ENCODE peak calls at places on chromosome 17, in eight cellular contexts. U is sigmoid colon, P is fibroblast of lung, H is breast epithelium, R is Peyer's patch, B is spleen, W is colonic mucosa, D is cardiac muscle cell. M is an unnamed sample.

GRCh38 chr17:9086577-9086976 is 65.3 kb downstream of the NTN1 start:
- DNase-seq in U (no peak), P (no peak), H (no peak), R (no peak), B (no peak), W (no peak), D (no peak), M (no peak)

GRCh38 chr17:61494325-61495160 is 42.3 kb downstream of the TBX4 start:
- DNase-seq in U (no peak), P (no peak), H (no peak), R (no peak), B (no peak), W (peak; percentile 40), D (no peak), M (no peak)

GRCh38 chr17:17146791-17147406 is 59.2 kb downstream of the PLD6 start:
- DNase-seq in U (no peak), P (no peak), H (no peak), R (no peak), B (no peak), W (no peak), D (no peak), M (no peak)

GRCh38 chr17:2123467-2124251 is 68.8 kb downstream of the HIC1 start:
- DNase-seq in U (no peak), P (no peak), H (no peak), R (no peak), B (no peak), W (peak; percentile 69), D (peak; percentile 48), M (no peak)

GRCh38 chr17:81550285-81550684 is 1.9 kb downstream of the FAAP100 start:
- DNase-seq in U (no peak), P (no peak), H (no peak), R (no peak), B (peak; percentile 82), W (no peak), D (no peak), M (no peak)

GRCh38 chr17:55811536-55811935 is 60.7 kb downstream of the PCTP start:
- DNase-seq in U (peak; percentile 71), P (no peak), H (no peak), R (no peak), B (no peak), W (no peak), D (no peak), M (no peak)

GRCh38 chr17:32264140-32264799 is 1.4 kb upstream of the RHBDL3 start:
- DNase-seq in U (no peak), P (no peak), H (no peak), R (no peak), B (no peak), W (no peak), D (no peak), M (no peak)

GRCh38 chr17:67386965-67387551 is 10.0 kb downstream of the PITPNC1 start:
- DNase-seq in U (no peak), P (peak; percentile 63), H (no peak), R (peak; percentile 66), B (peak; percentile 82), W (peak; percentile 73), D (peak; percentile 62), M (peak; percentile 80)

GRCh38 chr17:74820037-74820436 is 39.6 kb downstream of the GRIN2C start:
- DNase-seq in U (no peak), P (no peak), H (no peak), R (no peak), B (no peak), W (no peak), D (no peak), M (no peak)

GRCh38 chr17:74825003-74825627 is 34.6 kb downstream of the GRIN2C start:
- DNase-seq in U (no peak), P (no peak), H (no peak), R (no peak), B (no peak), W (no peak), D (no peak), M (no peak)

GRCh38 chr17:74823176-74823495 is 36.5 kb downstream of the GRIN2C start:
- DNase-seq in U (no peak), P (no peak), H (no peak), R (no peak), B (no peak), W (no peak), D (no peak), M (no peak)

GRCh38 chr17:74821655-74822328 is 37.9 kb downstream of the GRIN2C start:
- DNase-seq in U (no peak), P (no peak), H (no peak), R (no peak), B (no peak), W (no peak), D (no peak), M (no peak)

GRCh38 chr17:74822329-74823175 is 37.1 kb downstream of the GRIN2C start:
- DNase-seq in U (no peak), P (no peak), H (no peak), R (no peak), B (no peak), W (no peak), D (no peak), M (no peak)
- H3K4me1 ChIP-seq in U (no peaks in the 10 kb centered on the region), P (no peaks in the 10 kb centered on the region), H (no peaks in the 10 kb centered on the region), R (no peaks in the 10 kb centered on the region), B (peaks cover 5% of the 10 kb centered on the region), W (no peaks in the 10 kb centered on the region), D (peaks cover 24% of the 10 kb centered on the region), M (no peaks in the 10 kb centered on the region)

GRCh38 chr17:10196936-10197335 is 1.5 kb downstream of the GAS7 start:
- DNase-seq in U (no peak), P (no peak), H (no peak), R (no peak), B (no peak), W (no peak), D (no peak), M (no peak)
- H3K4me3 ChIP-seq in U (peak overlapping the region; percentile 78), P (no peak overlapping the region), H (peak overlapping the region; percentile 85), R (peak overlapping the region; percentile 39), B (peak overlapping the region; percentile 78), W (peak overlapping the region; percentile 52), D (no peak overlapping the region), M (peak overlapping the region; percentile 58)

GRCh38 chr17:40063915-40064531 is 1.3 kb downstream of the THRA start:
- DNase-seq in U (no peak), P (no peak), H (no peak), R (peak; percentile 65), B (no peak), W (peak; percentile 62), D (no peak), M (peak; percentile 77)
- TF ChIP-seq CTCF in U (no peak), P (no peak), H (no peak), R (no peak), B (no peak), W (no peak), D (no peak), M (no peak)

DNA sequence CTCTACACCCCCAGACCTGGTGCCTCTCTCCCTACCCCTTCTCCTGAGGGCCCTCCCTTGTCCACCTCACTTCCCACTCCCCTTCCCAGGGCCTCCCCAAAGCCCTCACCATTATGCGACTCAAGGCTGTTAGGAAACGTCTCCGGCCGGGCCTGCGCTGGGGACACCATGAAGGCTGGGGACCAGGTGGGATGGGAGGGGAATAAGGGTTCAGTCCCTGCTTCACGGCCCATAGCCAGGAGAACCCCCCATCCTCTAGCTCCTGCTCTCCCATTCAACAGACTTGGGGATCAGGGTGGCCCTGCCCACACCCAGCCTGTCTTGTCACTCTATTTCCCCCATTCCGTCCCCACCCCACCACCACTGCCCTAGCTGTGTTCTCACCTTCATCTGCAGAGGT is 2.1 kb downstream of the NEURL4 start:
- DNase-seq in U (no peak), P (no peak), H (no peak), R (no peak), B (no peak), W (no peak), D (no peak), M (no peak)
- H3K4me1 ChIP-seq in U (peaks cover 19% of the 10 kb centered on the region), P (no peaks in the 10 kb centered on the region), H (no peaks in the 10 kb centered on the region), R (peaks cover 18% of the 10 kb centered on the region), B (peaks cover 44% of the 10 kb centered on the region), W (peaks cover 10% of the 10 kb centered on the region), D (peaks cover 5% of the 10 kb centered on the region), M (peaks cover 15% of the 10 kb centered on the region)

DNA sequence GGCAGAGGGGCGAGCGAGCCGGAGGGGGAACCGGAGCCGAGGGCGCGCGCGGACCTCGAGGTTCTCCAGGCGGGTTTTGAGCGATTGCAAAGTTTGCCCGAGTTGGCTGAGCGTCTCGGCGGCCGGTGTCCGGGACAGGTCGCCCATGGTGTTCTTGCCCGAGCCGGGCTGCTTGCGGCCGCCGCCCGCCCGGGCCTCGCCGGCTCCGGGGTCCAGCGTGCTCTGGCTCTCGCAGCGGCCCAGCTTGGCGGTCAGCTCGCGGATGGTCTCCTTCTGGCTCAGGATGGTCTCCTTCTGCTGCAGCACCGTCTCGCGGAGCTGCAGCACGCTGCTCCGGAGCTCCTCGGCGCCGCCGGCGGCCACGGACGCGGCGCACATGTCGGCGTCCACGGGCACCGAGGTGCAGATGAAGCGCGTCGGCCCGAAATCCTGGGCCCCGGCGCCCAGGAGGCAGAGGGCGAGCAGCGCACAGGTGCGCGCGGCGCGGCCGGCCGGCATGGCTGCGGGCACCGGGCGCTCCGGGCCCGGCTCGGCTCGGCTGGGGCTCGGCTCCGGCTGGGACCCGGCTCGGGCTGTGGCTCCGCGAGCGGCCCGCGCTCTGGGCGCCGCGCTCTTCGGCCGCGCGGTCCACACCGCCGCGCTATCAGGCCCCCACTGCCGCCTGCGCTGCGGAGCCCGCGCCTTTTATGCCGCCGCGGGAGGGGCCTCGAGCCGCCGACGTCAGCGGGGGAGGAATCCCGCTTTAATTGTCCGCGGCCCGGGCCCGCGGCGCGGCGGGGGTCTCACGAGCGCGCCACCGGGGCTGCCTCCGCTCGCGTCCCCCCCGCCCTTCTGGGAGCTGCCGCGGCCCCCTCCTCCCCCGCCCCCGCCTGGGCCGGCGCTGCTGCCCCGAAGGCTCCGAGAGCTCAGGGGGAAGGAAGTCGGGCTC is at the start of gene NPTX1:
- DNase-seq in U (no peak), P (no peak), H (no peak), R (no peak), B (no peak), W (no peak), D (peak; percentile 15), M (no peak)
- H3K4me3 ChIP-seq in U (peak within 1 kb of the TSS; percentile 61), P (peak within 1 kb of the TSS; percentile 46), H (peak within 1 kb of the TSS; percentile 67), R (no peak within 1 kb of the TSS), B (peak within 1 kb of the TSS; percentile 31), W (peak within 1 kb of the TSS; percentile 22), D (peak within 1 kb of the TSS; percentile 20), M (peak within 1 kb of the TSS; percentile 26)

DNA sequence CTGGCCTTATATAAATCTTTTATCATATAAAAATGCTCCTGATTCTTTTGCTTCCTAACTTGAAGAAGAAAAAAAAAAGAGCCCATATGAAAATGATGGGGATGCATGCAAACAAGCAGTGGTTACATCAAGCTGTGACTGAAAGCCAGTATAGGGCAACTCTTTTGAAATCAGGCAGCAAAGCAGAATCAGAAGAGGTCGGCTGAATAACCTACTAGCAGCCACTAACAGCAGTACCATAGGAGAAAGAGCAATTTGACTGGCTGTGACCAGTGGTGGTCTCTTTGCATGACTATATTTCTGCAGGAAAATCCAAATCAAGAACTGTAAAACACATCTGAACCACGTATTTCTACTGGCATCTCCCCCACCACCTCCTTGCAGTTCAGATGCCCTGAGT is 161.9 kb upstream of the C17orf78 start:
- DNase-seq in U (no peak), P (no peak), H (no peak), R (no peak), B (no peak), W (no peak), D (no peak), M (no peak)
- TF ChIP-seq CTCF in U (no peak), P (no peak), H (no peak), R (no peak), B (no peak), W (no peak), D (no peak), M (no peak)